ENCODE peak calls at places on chromosomes 11 and 22, in seven cellular contexts. Z, B, M, R, S, Q and A are unnamed samples.
A peak's percentile ranks its signal among the peaks of the same experiment; 100 is the strongest.

GRCh38 chr11:66438009-66438503 is 592 bp downstream of the MRPL11 start:
- DNase-seq in S (no peak), Q (peak; percentile 7), M (no peak), B (no peak), Z (no peak), R (no peak), A (no peak)

GRCh38 chr11:96207459-96208449 is 135.2 kb downstream of the MAML2 start:
- DNase-seq in Q (no peak), R (no peak), M (no peak), S (no peak), B (peak; percentile 31), Z (peak; percentile 52), A (no peak)

GRCh38 chr11:35678471-35678870 is 15.9 kb downstream of the TRIM44 start:
- DNase-seq in S (no peak), Q (no peak), M (no peak), Z (no peak), B (no peak), R (no peak), A (no peak)

GRCh38 chr11:60280412-60280811 is at the start of gene MS4A4A:
- DNase-seq in B (no peak), S (no peak), Z (peak; percentile 21), R (no peak), M (no peak), Q (no peak), A (no peak)

GRCh38 chr11:111933872-111934271 is 3.3 kb upstream of the DIXDC1 start:
- DNase-seq in R (no peak), B (no peak), Q (no peak), S (no peak), M (no peak), Z (no peak), A (no peak)

GRCh38 chr11:67281552-67282150 is 7.5 kb upstream of the ANKRD13D start:
- DNase-seq in R (no peak), Z (peak; percentile 7), S (no peak), Q (no peak), B (no peak), M (peak; percentile 57), A (no peak)

GRCh38 chr22:46085831-46086576 is 64.3 kb upstream of the PPARA start:
- DNase-seq in B (no peak), Q (peak; percentile 74), Z (peak; percentile 93), S (peak; percentile 77), M (peak; percentile 90), R (peak; percentile 91), A (no peak)

GRCh38 chr22:47629791-47630655 is 867.6 kb downstream of the TBC1D22A start:
- DNase-seq in Z (no peak), B (peak; percentile 1), Q (no peak), M (no peak), S (no peak), R (no peak), A (no peak)

GRCh38 chr11:122150484-122151124 is 34.6 kb upstream of the BLID start:
- DNase-seq in M (no peak), S (no peak), R (no peak), B (no peak), Q (no peak), Z (no peak), A (no peak)

GRCh38 chr11:27217948-27218410 is 145.0 kb downstream of the CCDC34 start:
- DNase-seq in Q (no peak), Z (no peak), S (peak; percentile 87), M (no peak), B (no peak), R (peak; percentile 82), A (no peak)

GRCh38 chr11:73804712-73805111 is 17.0 kb downstream of the MRPL48 start:
- DNase-seq in Q (no peak), S (no peak), M (no peak), R (no peak), Z (no peak), B (no peak), A (no peak)

GRCh38 chr11:114063829-114064201 is 4.3 kb downstream of the ZBTB16 start:
- DNase-seq in B (no peak), S (no peak), Z (no peak), Q (no peak), M (peak; percentile 72), R (no peak), A (no peak)

GRCh38 chr11:114060402-114061052 is 1.0 kb downstream of the ZBTB16 start:
- DNase-seq in Q (no peak), M (peak; percentile 75), Z (no peak), B (no peak), S (no peak), R (no peak), A (no peak)

GRCh38 chr11:114061053-114062049 is 1.8 kb downstream of the ZBTB16 start:
- DNase-seq in R (peak; percentile 55), Z (no peak), Q (peak; percentile 68), M (peak; percentile 87), B (no peak), S (no peak), A (no peak)

GRCh38 chr11:114063149-114063828 is 3.8 kb downstream of the ZBTB16 start:
- DNase-seq in Z (no peak), B (no peak), M (peak; percentile 77), Q (no peak), S (no peak), R (no peak), A (no peak)

GRCh38 chr11:114062272-114062671 is 2.8 kb downstream of the ZBTB16 start:
- DNase-seq in Z (no peak), Q (no peak), M (no peak), S (no peak), B (no peak), R (no peak), A (no peak)
- H3K4me3 ChIP-seq in Z (peak overlapping the region; percentile 71), Q (peak overlapping the region; percentile 7), M (peak overlapping the region; percentile 88), S (no peak overlapping the region), B (peak overlapping the region; percentile 97), R (no peak overlapping the region), A (no peak overlapping the region)

DNA sequence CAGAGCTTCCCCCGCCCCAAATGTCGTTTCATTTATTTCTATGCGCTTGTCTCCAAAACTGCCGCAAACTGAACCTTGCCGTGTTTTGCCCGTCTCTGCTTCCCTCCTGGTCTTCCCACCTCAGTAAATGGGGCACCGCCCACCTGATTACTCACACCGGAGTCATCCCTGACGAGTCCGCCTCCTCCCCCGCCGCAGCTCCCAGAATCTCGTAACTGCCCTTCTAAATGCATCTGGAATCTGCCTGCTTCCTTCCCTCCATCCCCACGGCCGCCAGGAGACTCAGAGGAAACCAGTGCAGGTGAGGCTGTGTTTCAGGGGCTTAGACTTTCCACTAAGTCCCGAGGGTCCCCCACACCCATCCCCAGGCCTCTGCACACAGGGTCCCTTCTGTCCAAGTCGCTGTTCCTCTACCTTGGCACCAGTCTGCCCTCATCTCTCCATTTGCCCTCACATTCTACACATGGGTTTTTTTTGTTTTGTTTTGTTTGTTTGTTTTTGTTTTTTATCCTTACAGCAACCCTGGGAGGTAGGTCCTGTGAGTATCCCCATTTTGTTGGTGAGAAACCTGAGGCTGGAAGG is 62.6 kb upstream of the PHF21B start:
- DNase-seq in S (no peak), Z (no peak), M (no peak), Q (peak; percentile 48), R (peak; percentile 86), B (no peak), A (no peak)
- TF ChIP-seq CTCF in S (no peak), Z (no peak), M (no peak), Q (no peak), R (no peak), B (no peak), A (no peak)

GRCh38 chr11:64642876-64643257 is 51.8 kb downstream of the SLC22A12 start:
- DNase-seq in Z (no peak), B (no peak), R (no peak), Q (no peak), M (no peak), S (no peak), A (no peak)

GRCh38 chr11:64642418-64642735 is 51.4 kb downstream of the SLC22A12 start:
- DNase-seq in Z (no peak), R (no peak), Q (no peak), M (no peak), S (no peak), B (no peak), A (no peak)

GRCh38 chr11:64644348-64645242 is 53.6 kb downstream of the SLC22A12 start:
- DNase-seq in B (no peak), S (no peak), Q (no peak), R (no peak), Z (no peak), M (no peak), A (no peak)

GRCh38 chr11:64643258-64643881 is 52.4 kb downstream of the SLC22A12 start:
- DNase-seq in S (no peak), Q (no peak), M (peak; percentile 82), R (no peak), B (no peak), Z (no peak), A (no peak)

DNA sequence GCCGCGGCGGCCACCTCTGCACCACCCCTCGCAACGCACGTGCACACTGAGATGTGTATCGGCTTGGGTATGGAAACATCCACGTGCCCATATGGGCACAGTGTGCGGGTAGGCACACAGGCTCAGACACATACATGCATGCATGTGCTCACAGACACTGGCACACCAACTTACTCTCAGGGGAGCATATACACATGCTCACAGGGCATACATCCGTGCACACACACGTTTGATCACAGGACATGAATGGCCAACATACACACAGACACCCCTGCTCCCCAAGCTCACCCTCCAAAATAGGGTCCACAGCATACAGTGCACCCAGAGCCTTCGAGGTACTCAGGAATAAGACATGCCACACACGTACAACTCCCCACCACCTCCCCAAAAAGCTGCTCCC is 52.9 kb downstream of the SLC22A12 start:
- DNase-seq in B (no peak), S (no peak), Z (no peak), M (no peak), R (no peak), Q (no peak), A (no peak)
- H3K4me3 ChIP-seq in B (no peak overlapping the region), S (no peak overlapping the region), Z (no peak overlapping the region), M (peak overlapping the region; percentile 71), R (no peak overlapping the region), Q (no peak overlapping the region), A (no peak overlapping the region)

GRCh38 chr11:44327730-44328691 is 18.1 kb upstream of the ALX4 start:
- DNase-seq in R (no peak), S (no peak), Q (no peak), M (no peak), B (no peak), Z (no peak), A (no peak)
- TF ChIP-seq CTCF in R (no peak), S (peak; percentile 30), Q (peak; percentile 7), M (no peak), B (no peak), Z (no peak), A (no peak)

GRCh38 chr11:2561283-2562180 is 116.7 kb downstream of the KCNQ1 start:
- DNase-seq in Z (peak; percentile 6), B (no peak), Q (no peak), S (no peak), R (no peak), M (peak; percentile 50), A (no peak)

GRCh38 chr11:2557381-2557780 is 112.6 kb downstream of the KCNQ1 start:
- DNase-seq in R (no peak), B (no peak), Q (no peak), M (peak; percentile 9), S (no peak), Z (peak; percentile 0), A (no peak)

GRCh38 chr11:2558402-2558801 is 113.6 kb downstream of the KCNQ1 start:
- DNase-seq in Z (peak; percentile 2), B (no peak), S (no peak), R (no peak), M (peak; percentile 46), Q (no peak), A (no peak)

GRCh38 chr11:2558861-2559526 is 114.2 kb downstream of the KCNQ1 start:
- DNase-seq in M (peak; percentile 53), S (no peak), Z (peak; percentile 4), Q (no peak), R (no peak), B (no peak), A (no peak)

GRCh38 chr11:2559527-2560311 is 114.9 kb downstream of the KCNQ1 start:
- DNase-seq in B (no peak), S (no peak), Q (no peak), M (peak; percentile 40), R (no peak), Z (peak; percentile 5), A (no peak)
- H3K4me3 ChIP-seq in B (no peak overlapping the region), S (no peak overlapping the region), Q (no peak overlapping the region), M (no peak overlapping the region), R (no peak overlapping the region), Z (no peak overlapping the region), A (no peak overlapping the region)